ENCODE peak calls at places on chromosomes 3 and 15, in four cellular contexts. I, N, W and C are unnamed samples.

GRCh38 chr3:126659915-126660886 is 5.3 kb upstream of the TXNRD3 start:
- DNase-seq in I (no peak), N (no peak), W (no peak), C (no peak)

GRCh38 chr3:110789315-110789714 is 282.3 kb upstream of the NECTIN3 start:
- DNase-seq in I (no peak), N (no peak), W (no peak), C (no peak)

GRCh38 chr15:59367022-59367451 is 5.6 kb downstream of the MYO1E start:
- DNase-seq in I (no peak), N (no peak), W (no peak), C (no peak)

GRCh38 chr3:138187296-138188012 is at the start of gene ARMC8:
- DNase-seq in I (peak; percentile 90), N (no peak), W (peak; percentile 73), C (peak; percentile 62)

GRCh38 chr3:147120029-147120428 is 286.3 kb downstream of the ZIC4 start:
- DNase-seq in I (no peak), N (no peak), W (no peak), C (no peak)

GRCh38 chr3:64824281-64824980 is 136.6 kb upstream of the ADAMTS9 start:
- DNase-seq in I (no peak), N (no peak), W (no peak), C (no peak)

GRCh38 chr3:14358426-14359211 is 43.8 kb upstream of the SLC6A6 start:
- DNase-seq in I (no peak), N (no peak), W (no peak), C (no peak)

GRCh38 chr3:140708815-140709214 is 31.0 kb downstream of the TRIM42 start:
- DNase-seq in I (no peak), N (no peak), W (no peak), C (no peak)

GRCh38 chr15:59309405-59309804 is 63.3 kb downstream of the MYO1E start:
- DNase-seq in I (no peak), N (no peak), W (no peak), C (no peak)

GRCh38 chr15:83198476-83198875 is 9.1 kb downstream of the HDGFL3 start:
- DNase-seq in I (no peak), N (no peak), W (no peak), C (no peak)

GRCh38 chr15:92848852-92849598 is 51.1 kb upstream of the CHD2 start:
- DNase-seq in I (no peak), N (peak; percentile 65), W (no peak), C (peak; percentile 51)

GRCh38 chr15:72368895-72369294 is 6.9 kb downstream of the HEXA start:
- DNase-seq in I (no peak), N (no peak), W (no peak), C (no peak)

GRCh38 chr15:78131295-78132021 is at the start of gene CIB2:
- DNase-seq in I (peak; percentile 91), N (no peak), W (no peak), C (peak; percentile 85)

GRCh38 chr3:6825527-6825926 is 35.4 kb upstream of the GRM7 start:
- DNase-seq in I (no peak), N (no peak), W (no peak), C (no peak)

GRCh38 chr3:35042210-35042960 is 596.9 kb upstream of the ARPP21 start:
- DNase-seq in I (no peak), N (no peak), W (no peak), C (no peak)

GRCh38 chr3:140011611-140012277 is 76.8 kb downstream of the CLSTN2 start:
- DNase-seq in I (no peak), N (no peak), W (no peak), C (no peak)

GRCh38 chr3:168575750-168576149 is 480.0 kb upstream of the GOLIM4 start:
- DNase-seq in I (no peak), N (no peak), W (no peak), C (no peak)

GRCh38 chr3:73144276-73144675 is 82.8 kb downstream of the EBLN2 start:
- DNase-seq in I (no peak), N (no peak), W (no peak), C (no peak)

GRCh38 chr3:163347944-163348343 is 1730.4 kb downstream of the SI start:
- DNase-seq in I (no peak), N (no peak), W (no peak), C (no peak)

GRCh38 chr3:189635385-189635784 is 4.2 kb downstream of the TP63 start:
- DNase-seq in I (no peak), N (no peak), W (no peak), C (no peak)

GRCh38 chr3:190432216-190432615 is 17.5 kb downstream of the TMEM207 start:
- DNase-seq in I (no peak), N (no peak), W (no peak), C (no peak)

GRCh38 chr15:68314563-68314962 is 37.0 kb downstream of the FEM1B start:
- DNase-seq in I (no peak), N (no peak), W (no peak), C (no peak)

GRCh38 chr3:39220551-39221530 is 28.4 kb upstream of the XIRP1 start:
- DNase-seq in I (no peak), N (peak; percentile 40), W (no peak), C (no peak)

GRCh38 chr15:39946862-39947261 is 12.9 kb downstream of the EIF2AK4 start:
- DNase-seq in I (no peak), N (no peak), W (no peak), C (no peak)

GRCh38 chr3:28069438-28069837 is 172.0 kb upstream of the CMC1 start:
- DNase-seq in I (no peak), N (no peak), W (no peak), C (no peak)

GRCh38 chr3:3184876-3185275 is 5.4 kb upstream of the CRBN start:
- DNase-seq in I (no peak), N (no peak), W (no peak), C (no peak)

DNA sequence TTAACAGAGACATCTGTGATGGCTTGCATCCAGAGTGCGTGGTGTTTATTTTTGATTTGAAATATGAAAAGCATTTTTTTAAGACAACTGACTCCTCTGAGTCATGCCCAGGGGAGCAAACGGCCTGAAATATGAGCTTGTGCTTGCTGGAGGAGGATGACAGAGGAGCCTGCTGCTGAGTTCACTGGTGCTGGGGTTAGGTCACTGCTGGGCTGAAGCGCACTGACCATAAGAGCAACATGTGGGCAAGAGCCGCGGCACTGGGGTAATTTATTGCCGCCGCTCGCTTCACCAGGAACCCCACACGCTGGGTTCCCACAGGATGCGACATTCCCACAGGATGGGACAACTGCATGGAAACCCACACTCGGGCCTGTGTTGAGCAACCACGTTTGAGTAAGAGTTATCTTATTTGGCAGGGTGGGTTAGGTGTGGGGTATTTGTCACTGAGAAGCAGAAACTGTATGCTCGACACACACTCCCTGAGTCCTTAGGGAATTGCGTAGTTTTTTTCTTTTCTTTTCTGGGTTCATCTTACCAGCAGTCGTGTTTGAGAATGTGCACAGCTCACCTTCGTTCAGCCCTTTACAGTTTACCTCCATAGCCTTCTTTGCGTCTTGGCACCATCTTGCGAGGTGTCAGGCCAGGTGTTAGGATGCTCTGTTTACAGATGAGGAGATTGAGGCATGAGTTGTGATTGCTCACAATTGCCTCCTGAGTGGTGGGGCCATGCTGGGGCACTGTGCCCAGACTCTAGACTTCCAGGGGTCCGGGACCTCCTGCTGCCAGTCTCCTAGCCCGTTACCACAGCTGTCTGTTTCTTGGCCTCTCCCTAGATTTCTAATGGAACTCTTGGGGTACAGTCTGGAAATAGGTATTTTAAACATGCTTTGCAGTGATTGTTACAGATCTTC is 60.4 kb downstream of the SMAD3 start:
- DNase-seq in I (no peak), N (no peak), W (peak; percentile 86), C (peak; percentile 81)
- TF ChIP-seq EGR1 in I (no peak), N (no peak), W (no peak), C (peak; percentile 18)

GRCh38 chr3:16085884-16086608 is 88.4 kb upstream of the GALNT15 start:
- DNase-seq in I (no peak), N (no peak), W (no peak), C (no peak)
- TF ChIP-seq EGR1 in I (no peak), N (no peak), W (no peak), C (no peak)

GRCh38 chr3:104820959-104821358 is 545.8 kb upstream of the ALCAM start:
- DNase-seq in I (no peak), N (no peak), W (no peak), C (no peak)

GRCh38 chr3:104819333-104819732 is 547.4 kb upstream of the ALCAM start:
- DNase-seq in I (no peak), N (no peak), W (no peak), C (no peak)

GRCh38 chr3:104831076-104831475 is 535.6 kb upstream of the ALCAM start:
- DNase-seq in I (no peak), N (no peak), W (no peak), C (no peak)

GRCh38 chr3:104825116-104825515 is 541.6 kb upstream of the ALCAM start:
- DNase-seq in I (peak; percentile 51), N (no peak), W (no peak), C (no peak)
- TF ChIP-seq EGR1 in I (no peak), N (no peak), W (no peak), C (no peak)

DNA sequence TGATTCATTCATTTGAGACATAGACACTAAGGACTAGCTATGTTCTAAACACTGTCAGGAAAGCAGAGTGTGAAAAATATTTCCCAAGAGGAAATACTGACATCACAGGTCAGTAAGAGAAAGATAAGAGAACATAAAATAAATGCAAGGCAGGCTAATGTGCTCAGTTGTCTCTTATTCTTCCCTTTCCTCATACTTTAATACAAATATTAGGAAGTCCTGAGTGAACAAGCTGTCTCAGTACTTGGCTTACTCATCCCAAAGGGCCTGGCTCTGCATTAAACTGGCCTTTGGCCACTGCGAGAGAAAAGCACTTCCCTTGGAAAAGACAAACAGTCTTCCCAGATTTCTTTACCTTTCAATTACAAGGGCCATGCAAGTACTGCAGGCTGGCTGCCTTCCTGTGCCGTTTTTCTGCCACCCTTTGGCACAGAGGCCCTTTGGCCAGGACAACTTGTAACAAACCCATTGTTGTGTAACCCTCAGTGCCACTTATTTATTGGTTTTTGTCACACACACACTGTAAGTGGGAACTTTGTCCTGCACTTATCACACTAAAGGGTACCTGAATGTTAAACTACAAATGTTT is 31.7 kb downstream of the EDC3 start:
- DNase-seq in I (no peak), N (no peak), W (no peak), C (no peak)
- TF ChIP-seq EGR1 in I (no peak), N (no peak), W (no peak), C (no peak)

GRCh38 chr3:132642539-132642847 is 17.1 kb downstream of the ACAD11 start:
- DNase-seq in I (no peak), N (no peak), W (no peak), C (no peak)

GRCh38 chr3:132645058-132645457 is 14.6 kb downstream of the ACAD11 start:
- DNase-seq in I (no peak), N (no peak), W (no peak), C (no peak)

GRCh38 chr3:132643366-132643765 is 16.2 kb downstream of the ACAD11 start:
- DNase-seq in I (no peak), N (no peak), W (no peak), C (no peak)

GRCh38 chr3:132638721-132639120 is 20.9 kb downstream of the ACAD11 start:
- DNase-seq in I (no peak), N (no peak), W (no peak), C (no peak)

GRCh38 chr3:132641837-132642538 is 17.6 kb downstream of the ACAD11 start:
- DNase-seq in I (no peak), N (no peak), W (peak; percentile 22), C (peak; percentile 38)
- TF ChIP-seq EGR1 in I (no peak), N (no peak), W (no peak), C (no peak)

GRCh38 chr15:63587527-63587926 is 9.7 kb upstream of the FBXL22 start:
- DNase-seq in I (no peak), N (no peak), W (no peak), C (no peak)
- TF ChIP-seq EGR1 in I (no peak), N (no peak), W (no peak), C (no peak)